ENCODE peak calls at places on chromosome 11, in five cellular contexts. P, Y, T, Z and K are unnamed samples.

GRCh38 chr11:19453893-19454292 is 213.1 kb upstream of the E2F8 start:
- DNase-seq in T (no peak), Y (peak; percentile 5), P (no peak), Z (no peak), K (no peak)

GRCh38 chr11:59615132-59615636 is 390 bp downstream of the OSBP start:
- DNase-seq in T (peak; percentile 39), Z (peak; percentile 51), Y (no peak), P (peak; percentile 62), K (no peak)

GRCh38 chr11:23314162-23314561 is 453.9 kb upstream of the CCDC179 start:
- DNase-seq in Z (no peak), T (no peak), P (no peak), Y (no peak), K (no peak)

GRCh38 chr11:72735495-72736027 is 16.6 kb downstream of the ARAP1 start:
- DNase-seq in T (peak; percentile 71), Y (peak; percentile 84), P (no peak), Z (peak; percentile 98), K (no peak)

GRCh38 chr11:21472256-21472655 is 720.6 kb upstream of the ANO5 start:
- DNase-seq in T (no peak), P (no peak), Z (no peak), Y (no peak), K (no peak)

GRCh38 chr11:46513934-46514342 is 79.9 kb downstream of the AMBRA1 start:
- DNase-seq in Z (peak; percentile 36), P (no peak), T (no peak), Y (peak; percentile 41), K (no peak)

GRCh38 chr11:37978647-37979046 is 1380.6 kb upstream of the RAG2 start:
- DNase-seq in Z (no peak), T (no peak), P (no peak), Y (no peak), K (no peak)

GRCh38 chr11:45580399-45580798 is 85.0 kb downstream of the CHST1 start:
- DNase-seq in Y (peak; percentile 34), P (peak; percentile 63), Z (peak; percentile 65), T (no peak), K (peak; percentile 41)

GRCh38 chr11:62025429-62026105 is 58.1 kb upstream of the FTH1 start:
- DNase-seq in Y (peak; percentile 91), T (no peak), Z (peak; percentile 37), P (no peak), K (no peak)

GRCh38 chr11:111586305-111586915 is 15.8 kb upstream of the SIK2 start:
- DNase-seq in Y (peak; percentile 66), T (no peak), Z (peak; percentile 59), P (no peak), K (no peak)

GRCh38 chr11:70456921-70457532 is 58.7 kb downstream of the CTTN start:
- DNase-seq in Y (peak; percentile 31), P (no peak), T (no peak), Z (no peak), K (no peak)

GRCh38 chr11:94563176-94563847 is 3.9 kb upstream of the PIWIL4 start:
- DNase-seq in T (no peak), P (no peak), Y (peak; percentile 77), Z (peak; percentile 67), K (no peak)

GRCh38 chr11:130478204-130478701 is 29.8 kb downstream of the ADAMTS15 start:
- DNase-seq in P (peak; percentile 44), Y (peak; percentile 95), T (no peak), Z (peak; percentile 67), K (no peak)

GRCh38 chr11:75583710-75584658 is 21.9 kb downstream of the SERPINH1 start:
- DNase-seq in T (peak; percentile 82), Z (peak; percentile 87), P (peak; percentile 75), Y (peak; percentile 61), K (peak; percentile 69)

GRCh38 chr11:67662142-67662805 is 11.7 kb upstream of the ACY3 start:
- DNase-seq in Y (no peak), T (no peak), P (no peak), Z (no peak), K (no peak)

GRCh38 chr11:120808616-120809050 is 215.3 kb upstream of the TBCEL start:
- DNase-seq in Z (no peak), Y (no peak), T (no peak), P (no peak), K (no peak)

GRCh38 chr11:120929664-120930154 is 94.2 kb upstream of the TBCEL start:
- DNase-seq in P (peak; percentile 88), Z (peak; percentile 98), T (peak; percentile 91), Y (peak; percentile 26), K (peak; percentile 73)

GRCh38 chr11:130218501-130218900 is 58.9 kb downstream of the ST14 start:
- DNase-seq in P (peak; percentile 44), T (no peak), Y (no peak), Z (no peak), K (no peak)

GRCh38 chr11:23988381-23989006 is 508.4 kb upstream of the LUZP2 start:
- DNase-seq in P (no peak), T (no peak), Y (peak; percentile 84), Z (no peak), K (no peak)

GRCh38 chr11:35127619-35128018 is 11.4 kb upstream of the CD44 start:
- DNase-seq in Y (no peak), P (no peak), Z (no peak), T (no peak), K (no peak)

GRCh38 chr11:35126879-35127576 is 11.9 kb upstream of the CD44 start:
- DNase-seq in Y (no peak), Z (no peak), T (no peak), P (no peak), K (no peak)

GRCh38 chr11:35121326-35121865 is 17.6 kb upstream of the CD44 start:
- DNase-seq in T (no peak), Y (no peak), Z (no peak), P (no peak), K (no peak)

GRCh38 chr11:35122308-35122707 is 16.7 kb upstream of the CD44 start:
- DNase-seq in Z (no peak), P (no peak), Y (no peak), T (no peak), K (no peak)

DNA sequence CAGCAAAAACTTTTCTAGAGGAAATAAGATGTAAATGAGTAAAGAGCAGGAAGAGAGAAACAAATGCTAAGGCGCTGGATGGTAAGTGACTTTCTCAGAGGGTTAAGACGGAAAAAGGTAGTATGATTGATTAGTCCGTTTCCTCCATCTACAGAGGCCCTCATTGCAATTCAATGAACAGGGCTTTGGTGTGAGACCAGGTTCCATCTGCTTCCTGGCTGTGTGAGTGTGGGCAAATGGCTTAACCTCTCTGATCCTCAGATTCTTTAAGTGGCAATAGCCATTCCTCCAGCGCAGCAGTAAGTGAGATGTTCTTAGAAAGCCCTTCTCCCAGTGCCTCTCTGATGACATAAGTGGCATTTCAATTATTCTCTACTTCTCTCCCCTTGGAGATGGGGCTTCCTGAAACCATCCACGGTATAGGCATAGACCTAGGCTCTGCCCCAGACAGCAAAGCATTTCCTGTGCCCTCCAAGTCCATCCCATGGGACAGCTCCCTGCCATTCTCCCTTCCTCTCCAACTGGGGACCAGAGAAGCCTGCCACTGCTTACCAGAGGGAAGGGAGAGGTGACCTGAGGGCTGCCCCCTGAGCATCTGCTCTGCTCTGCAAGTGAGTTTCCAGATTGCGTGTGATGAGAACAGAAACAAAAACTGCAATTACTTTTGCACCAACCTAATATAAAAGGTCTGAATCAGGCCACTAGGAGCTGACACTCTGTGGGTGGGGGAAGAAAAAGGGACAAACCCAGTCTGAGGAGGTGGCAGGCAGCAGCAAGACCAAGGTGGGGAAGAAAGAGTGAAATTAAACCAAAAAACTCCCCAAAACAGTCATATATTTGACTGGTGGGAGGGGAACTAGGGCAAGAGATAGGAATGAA is 12.7 kb upstream of the CD44 start:
- DNase-seq in Y (no peak), T (no peak), Z (no peak), P (no peak), K (no peak)
- H2BK15ac ChIP-seq in Y (peak overlapping the region; percentile 11), T (no peak overlapping the region), Z (no peak overlapping the region), P (no peak overlapping the region), K (no peak overlapping the region)

GRCh38 chr11:44345781-44346180 is 35.8 kb upstream of the ALX4 start:
- DNase-seq in T (no peak), Z (no peak), P (no peak), Y (no peak), K (no peak)
- H2BK15ac ChIP-seq in T (no peak overlapping the region), Z (no peak overlapping the region), P (no peak overlapping the region), Y (no peak overlapping the region), K (no peak overlapping the region)

DNA sequence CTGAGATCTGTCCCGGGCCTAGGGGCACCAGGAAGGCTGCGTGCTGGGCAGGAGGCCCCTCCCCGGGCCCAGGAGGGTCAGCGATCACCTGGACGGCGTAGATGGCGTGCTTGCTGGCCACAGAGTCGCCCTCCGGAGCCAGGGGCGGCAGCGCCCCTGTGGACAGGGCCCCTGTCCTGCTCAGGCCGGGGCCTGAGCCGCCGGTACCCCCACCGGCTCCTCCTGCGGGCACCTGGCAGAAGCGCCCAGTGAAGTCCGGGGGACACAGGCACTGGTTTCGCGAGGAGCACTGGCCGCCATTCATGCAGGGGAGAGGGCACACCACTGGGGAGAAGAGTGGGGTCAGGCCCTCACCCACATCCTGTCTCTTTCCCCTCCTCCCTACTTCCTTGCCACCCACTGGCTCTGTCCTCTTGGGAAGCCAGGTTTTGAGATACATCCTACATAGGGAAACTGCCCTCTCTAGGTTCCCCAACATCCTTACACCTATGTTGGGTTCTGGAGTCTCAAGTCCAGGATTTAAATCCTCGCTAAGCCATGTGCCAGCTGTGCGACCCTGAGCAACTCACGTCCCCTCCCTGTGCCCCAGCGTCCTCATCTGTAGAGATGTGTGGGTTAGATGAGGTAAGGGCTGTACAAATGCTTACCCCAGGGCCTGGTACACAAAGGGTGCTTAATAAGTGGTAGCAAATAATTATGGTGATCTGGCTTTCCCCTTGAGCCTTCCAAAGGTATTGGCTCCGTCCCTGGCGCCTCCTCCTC is 3.9 kb downstream of the LTBP3 start:
- DNase-seq in T (no peak), P (no peak), Z (no peak), Y (no peak), K (no peak)
- H2BK15ac ChIP-seq in T (no peak overlapping the region), P (peak overlapping the region; percentile 90), Z (no peak overlapping the region), Y (no peak overlapping the region), K (peak overlapping the region; percentile 65)

GRCh38 chr11:10484461-10485180 is 29.6 kb downstream of the AMPD3 start:
- DNase-seq in P (no peak), Z (no peak), Y (no peak), T (peak; percentile 10), K (no peak)

GRCh38 chr11:10485646-10486045 is 30.6 kb downstream of the AMPD3 start:
- DNase-seq in Y (no peak), P (no peak), Z (no peak), T (no peak), K (no peak)

GRCh38 chr11:10488121-10488580 is 33.1 kb downstream of the AMPD3 start:
- DNase-seq in P (peak; percentile 43), Z (peak; percentile 52), T (peak; percentile 33), Y (peak; percentile 11), K (no peak)

GRCh38 chr11:10487002-10487647 is 32.1 kb downstream of the AMPD3 start:
- DNase-seq in Z (no peak), P (no peak), Y (no peak), T (peak; percentile 11), K (no peak)

DNA sequence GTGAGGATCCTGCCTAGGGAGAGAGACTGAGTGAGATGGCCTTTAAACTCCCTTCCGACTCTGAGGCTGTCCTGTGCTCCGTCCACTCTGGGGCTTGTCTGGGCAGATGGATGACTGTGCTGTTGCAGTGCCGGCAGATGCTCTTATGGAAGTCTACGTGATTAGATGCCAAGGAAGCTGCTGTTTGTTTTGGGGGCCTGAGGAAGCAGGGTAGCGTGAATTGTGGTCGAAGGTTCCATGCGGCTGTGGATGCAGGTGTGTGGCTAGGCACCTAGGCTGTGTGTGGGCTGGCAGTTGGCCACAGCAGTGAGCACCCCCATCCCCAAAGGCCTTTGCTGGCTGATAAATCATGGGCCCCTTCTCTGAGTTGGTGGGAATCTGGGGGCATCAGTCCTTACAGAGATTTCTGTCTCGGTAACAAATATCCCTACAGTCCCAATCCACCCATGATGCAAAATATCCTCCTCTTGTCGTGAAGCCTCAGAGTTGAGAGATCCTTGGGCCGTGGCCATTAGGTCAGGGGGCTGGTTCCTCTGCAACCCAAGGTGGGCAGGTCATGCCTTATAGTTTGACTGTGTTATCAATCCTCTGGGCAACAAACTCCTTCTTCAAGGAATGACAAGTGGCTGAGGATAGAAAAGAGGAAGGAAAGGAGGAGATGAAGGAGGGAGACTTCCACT is 31.2 kb downstream of the AMPD3 start:
- DNase-seq in Y (no peak), Z (no peak), P (no peak), T (peak; percentile 13), K (no peak)
- H2BK15ac ChIP-seq in Y (peak overlapping the region; percentile 13), Z (no peak overlapping the region), P (no peak overlapping the region), T (no peak overlapping the region), K (no peak overlapping the region)